ENCODE peak calls at places on chromosomes 3 and 15, in eight cellular contexts. Q, Z, A, T, S, R, I and U are unnamed samples.

GRCh38 chr3:21618695-21619094 is 132.3 kb downstream of the ZNF385D start:
- DNase-seq in Q (no peak), Z (no peak), I (no peak), R (no peak), T (no peak), A (no peak), S (no peak), U (no peak)

GRCh38 chr3:140552898-140553297 is 125.0 kb upstream of the TRIM42 start:
- DNase-seq in T (peak), Q (no peak), Z (no peak), I (no peak), R (no peak), S (peak), A (no peak), U (no peak)

GRCh38 chr3:52098108-52098507 is 41.7 kb upstream of the DUSP7 start:
- DNase-seq in S (no peak), T (no peak), Z (no peak), A (no peak), I (no peak), R (no peak), Q (no peak), U (no peak)

GRCh38 chr3:187648177-187648576 is 22.0 kb downstream of the SST start:
- DNase-seq in A (peak), T (no peak), I (no peak), R (no peak), S (no peak), Z (no peak), Q (no peak), U (no peak)

GRCh38 chr15:52370010-52370409 is 74.4 kb upstream of the MYO5C start:
- DNase-seq in S (no peak), I (no peak), T (no peak), Q (no peak), Z (no peak), A (no peak), R (no peak), U (no peak)

GRCh38 chr3:36297195-36297594 is 83.1 kb upstream of the STAC start:
- DNase-seq in Q (no peak), A (no peak), S (no peak), R (no peak), I (no peak), Z (no peak), T (no peak), U (no peak)

GRCh38 chr3:180017846-180018245 is 18.9 kb downstream of the PEX5L start:
- DNase-seq in R (no peak), S (no peak), Q (no peak), A (no peak), I (no peak), T (no peak), Z (no peak), U (no peak)

GRCh38 chr15:90934949-90935751 is at the start of gene UNC45A:
- DNase-seq in S (peak), Q (peak), Z (peak), A (peak), R (peak), I (peak), T (peak), U (peak)

GRCh38 chr3:166283856-166284255 is 446.6 kb upstream of the BCHE start:
- DNase-seq in I (no peak), S (no peak), R (no peak), A (no peak), Z (no peak), Q (no peak), T (no peak), U (peak)

GRCh38 chr3:126558336-126559071 is at the start of gene C3orf22:
- DNase-seq in S (no peak), R (peak), T (no peak), Z (no peak), Q (peak), I (no peak), A (no peak), U (no peak)

GRCh38 chr3:29695201-29695904 is 414.5 kb downstream of the RBMS3 start:
- DNase-seq in A (no peak), S (no peak), T (no peak), Q (no peak), R (no peak), I (no peak), Z (no peak), U (peak)

GRCh38 chr15:75904241-75904631 is 558 bp downstream of the FBXO22 start:
- DNase-seq in Z (no peak), I (no peak), T (peak), R (peak), A (no peak), S (peak), Q (no peak), U (peak)

GRCh38 chr15:38525489-38525888 is 39.1 kb downstream of the RASGRP1 start:
- DNase-seq in I (no peak), R (no peak), T (no peak), S (no peak), Z (no peak), Q (no peak), A (no peak), U (no peak)

GRCh38 chr15:68497206-68497910 is 65.4 kb upstream of the ITGA11 start:
- DNase-seq in A (no peak), Q (peak), T (no peak), R (no peak), S (no peak), Z (no peak), I (no peak), U (peak)

GRCh38 chr3:27380433-27381357 is 11.5 kb upstream of the NEK10 start:
- DNase-seq in S (no peak), Z (no peak), I (no peak), A (no peak), R (no peak), T (no peak), Q (no peak), U (peak)
- H3K27ac ChIP-seq in S (no peak), Z (no peak), I (no peak), A (no peak), R (no peak), T (no peak), Q (no peak), U (no peak)

GRCh38 chr3:54133196-54133595 is 10.8 kb downstream of the CACNA2D3 start:
- DNase-seq in A (no peak), T (no peak), I (no peak), S (no peak), R (no peak), Z (no peak), Q (no peak), U (no peak)
- TF ChIP-seq POLR2AphosphoS5 in A (no peak), T (no peak), I (no peak), S (no peak), R (no peak), Z (no peak), Q (no peak), U (no peak)

GRCh38 chr3:106231086-106231485 is 362.3 kb upstream of the CBLB start:
- DNase-seq in R (no peak), Z (no peak), Q (no peak), A (no peak), T (no peak), I (no peak), S (no peak), U (no peak)

GRCh38 chr3:106227068-106227467 is 358.3 kb upstream of the CBLB start:
- DNase-seq in R (no peak), A (no peak), S (no peak), T (no peak), Q (no peak), I (no peak), Z (no peak), U (no peak)

GRCh38 chr3:106228271-106228670 is 359.5 kb upstream of the CBLB start:
- DNase-seq in S (no peak), R (no peak), I (no peak), Q (no peak), A (no peak), T (no peak), Z (no peak), U (no peak)

GRCh38 chr3:106229495-106230278 is 360.9 kb upstream of the CBLB start:
- DNase-seq in T (no peak), I (no peak), Z (no peak), R (no peak), S (no peak), Q (no peak), A (no peak), U (no peak)
- H3K4me2 ChIP-seq in T (no peak), I (no peak), Z (no peak), R (no peak), S (no peak), Q (no peak), A (no peak), U (no peak)

GRCh38 chr15:101246824-101247745 is 4.8 kb downstream of the CHSY1 start:
- DNase-seq in R (no peak), I (no peak), Q (no peak), Z (no peak), S (no peak), A (no peak), T (no peak), U (no peak)
- H3K27ac ChIP-seq in R (no peak), I (no peak), Q (no peak), Z (no peak), S (no peak), A (peak), T (no peak), U (no peak)

GRCh38 chr3:9467451-9467850 is 70.0 kb downstream of the SETD5 start:
- DNase-seq in R (no peak), Q (no peak), A (no peak), Z (no peak), I (no peak), T (no peak), S (no peak), U (no peak)
- TF ChIP-seq POLR2AphosphoS5 in R (no peak), Q (peak), A (peak), Z (peak), I (no peak), T (no peak), S (no peak), U (no peak)

GRCh38 chr15:70521576-70522322 is 241.6 kb downstream of the UACA start:
- DNase-seq in Q (no peak), T (no peak), Z (no peak), A (no peak), I (no peak), R (no peak), S (no peak), U (no peak)
- H3K4me2 ChIP-seq in Q (no peak), T (no peak), Z (no peak), A (no peak), I (no peak), R (no peak), S (no peak), U (no peak)

GRCh38 chr3:110383356-110383755 is 688.3 kb upstream of the NECTIN3 start:
- DNase-seq in A (no peak), Q (no peak), I (no peak), Z (no peak), T (no peak), S (no peak), R (no peak), U (no peak)
- H3K27ac ChIP-seq in A (no peak), Q (no peak), I (no peak), Z (no peak), T (no peak), S (no peak), R (no peak), U (no peak)

GRCh38 chr3:133939496-133939835 is 43.8 kb upstream of the RAB6B start:
- DNase-seq in T (no peak), R (no peak), Z (no peak), S (no peak), I (no peak), Q (peak), A (no peak), U (no peak)
- TF ChIP-seq POLR2AphosphoS5 in T (no peak), R (no peak), Z (no peak), S (no peak), I (no peak), Q (no peak), A (no peak), U (no peak)

GRCh38 chr3:31157893-31158620 is 263.6 kb upstream of the GADL1 start:
- DNase-seq in T (no peak), R (no peak), S (no peak), A (no peak), Q (no peak), Z (no peak), I (no peak), U (no peak)

GRCh38 chr3:31157028-31157694 is 262.7 kb upstream of the GADL1 start:
- DNase-seq in I (no peak), A (no peak), T (no peak), R (no peak), Z (no peak), Q (no peak), S (no peak), U (no peak)

GRCh38 chr3:31164398-31164797 is 269.9 kb upstream of the GADL1 start:
- DNase-seq in A (no peak), R (no peak), I (no peak), Z (no peak), T (no peak), Q (no peak), S (no peak), U (no peak)

GRCh38 chr3:31161889-31162288 is 267.4 kb upstream of the GADL1 start:
- DNase-seq in S (no peak), R (no peak), T (no peak), I (no peak), Z (no peak), A (no peak), Q (no peak), U (no peak)

DNA sequence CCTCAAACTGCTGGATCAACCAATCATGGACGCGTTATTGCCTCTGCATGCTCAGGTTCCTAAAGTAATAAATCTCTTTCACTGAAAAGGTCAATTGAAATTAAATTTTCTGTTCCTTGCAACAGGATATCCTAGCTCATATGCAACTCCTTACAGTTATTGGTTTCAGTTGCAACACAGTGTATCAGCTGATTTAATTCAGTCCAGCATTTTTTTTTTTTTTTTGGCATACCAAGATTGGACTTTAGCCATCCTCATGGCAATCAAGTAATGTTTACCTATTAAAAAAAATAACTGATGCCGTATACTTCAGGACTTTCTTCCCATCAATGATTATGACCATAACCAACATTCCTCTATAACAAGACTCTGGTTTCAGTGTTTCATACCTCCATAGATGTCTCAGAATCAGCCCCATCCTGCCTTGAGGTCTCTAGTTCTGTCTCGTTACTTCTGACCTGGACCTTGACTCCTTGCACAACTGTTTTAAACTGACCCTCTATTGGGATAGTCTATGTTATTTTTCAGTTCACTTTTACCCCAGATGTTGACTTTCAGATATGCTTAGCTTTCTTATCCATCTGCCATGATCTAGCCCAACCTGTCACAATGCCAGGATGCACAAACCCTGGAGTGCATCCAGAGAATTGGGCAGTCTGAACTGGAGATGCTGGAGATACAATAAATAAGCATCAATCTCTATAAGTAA is 265.0 kb upstream of the GADL1 start:
- DNase-seq in S (no peak), I (no peak), A (no peak), T (no peak), Z (no peak), R (no peak), Q (no peak), U (no peak)
- H3K4me2 ChIP-seq in S (no peak), I (no peak), A (no peak), T (no peak), Z (no peak), R (no peak), Q (no peak), U (no peak)

DNA sequence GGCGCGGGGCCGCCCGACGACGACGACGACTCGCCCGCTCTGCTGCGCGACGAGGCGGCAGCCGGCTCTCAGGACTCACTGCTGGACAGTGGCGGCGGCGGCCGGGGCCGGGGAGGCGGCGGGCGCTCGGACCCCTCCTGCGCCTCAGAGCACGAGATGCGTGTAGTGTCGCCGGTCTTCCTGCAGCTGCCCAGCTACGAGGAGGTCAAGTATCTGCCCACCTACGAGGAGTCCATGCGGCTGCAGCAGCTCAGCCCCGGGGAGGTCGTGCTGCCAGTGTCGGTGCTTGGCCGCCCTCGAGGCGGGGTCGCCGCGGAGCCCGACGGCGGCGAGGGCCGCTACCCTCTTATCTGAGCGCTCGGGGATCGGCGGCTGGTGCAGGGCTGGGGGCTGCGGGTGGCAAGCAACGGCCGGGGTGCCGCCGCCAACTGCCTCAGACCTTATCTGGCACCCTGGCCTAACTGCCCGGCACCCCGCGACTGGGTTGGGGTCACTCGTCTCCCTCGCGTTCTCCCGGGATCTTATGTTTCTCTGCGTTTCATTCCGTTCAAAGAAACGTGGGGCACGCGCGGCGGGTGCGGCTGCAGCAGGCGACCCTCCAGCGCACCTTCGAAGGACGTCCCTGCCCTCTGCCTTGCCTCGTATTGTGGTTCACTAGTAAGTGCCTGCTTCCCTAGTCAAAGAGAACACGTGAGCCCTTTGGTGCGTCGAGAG is 961 bp downstream of the C3orf80 start:
- DNase-seq in A (no peak), Z (no peak), I (peak), Q (peak), S (peak), R (peak), T (no peak), U (no peak)
- H3K27ac ChIP-seq in A (no peak), Z (peak), I (no peak), Q (no peak), S (no peak), R (no peak), T (no peak), U (no peak)